ENCODE peak calls at places on chromosomes 5 and 9, in nine cellular contexts. V is colonic mucosa, L is fibroblast of lung, W is dorsolateral prefrontal cortex, C is mesothelial cell of epicardium, Y is cardiac muscle cell, X is heart right ventricle, R is lower lobe of right lung, I is fibroblast of the aortic adventitia. B is an unnamed sample.

GRCh38 chr5:142955628-142956027 is 185.5 kb downstream of the ARHGAP26 start:
- DNase-seq in C (no peak), L (no peak), X (no peak), Y (peak), W (no peak), I (peak), R (no peak), V (no peak), B (no peak)

GRCh38 chr5:91166040-91166807 is 216.9 kb downstream of the ARRDC3 start:
- DNase-seq in W (no peak), L (peak), X (no peak), V (no peak), R (no peak), Y (peak), I (peak), C (no peak), B (peak)

GRCh38 chr9:12753931-12754330 is 20.9 kb upstream of the LURAP1L start:
- DNase-seq in Y (no peak), V (no peak), C (no peak), X (no peak), L (no peak), I (no peak), W (no peak), R (no peak), B (no peak)

GRCh38 chr5:34891981-34892380 is 23.3 kb downstream of the RAD1 start:
- DNase-seq in W (no peak), L (peak), X (no peak), R (no peak), C (no peak), Y (peak), I (peak), V (no peak), B (peak)

GRCh38 chr5:7662289-7662688 is 188.6 kb downstream of the CFAP90 start:
- DNase-seq in C (no peak), L (no peak), V (no peak), R (no peak), W (no peak), I (no peak), Y (no peak), X (no peak), B (no peak)

GRCh38 chr9:125696106-125696647 is 10.8 kb downstream of the MAPKAP1 start:
- DNase-seq in Y (peak), I (no peak), R (no peak), W (no peak), C (no peak), L (no peak), X (no peak), V (no peak), B (no peak)

GRCh38 chr5:39639618-39640078 is 214.9 kb upstream of the DAB2 start:
- DNase-seq in R (no peak), V (no peak), I (no peak), L (peak), C (no peak), X (no peak), W (no peak), Y (peak), B (no peak)

GRCh38 chr5:9431496-9432258 is 114.2 kb downstream of the SEMA5A start:
- DNase-seq in R (no peak), I (peak), Y (peak), W (no peak), L (peak), V (no peak), X (no peak), C (no peak), B (peak)

DNA sequence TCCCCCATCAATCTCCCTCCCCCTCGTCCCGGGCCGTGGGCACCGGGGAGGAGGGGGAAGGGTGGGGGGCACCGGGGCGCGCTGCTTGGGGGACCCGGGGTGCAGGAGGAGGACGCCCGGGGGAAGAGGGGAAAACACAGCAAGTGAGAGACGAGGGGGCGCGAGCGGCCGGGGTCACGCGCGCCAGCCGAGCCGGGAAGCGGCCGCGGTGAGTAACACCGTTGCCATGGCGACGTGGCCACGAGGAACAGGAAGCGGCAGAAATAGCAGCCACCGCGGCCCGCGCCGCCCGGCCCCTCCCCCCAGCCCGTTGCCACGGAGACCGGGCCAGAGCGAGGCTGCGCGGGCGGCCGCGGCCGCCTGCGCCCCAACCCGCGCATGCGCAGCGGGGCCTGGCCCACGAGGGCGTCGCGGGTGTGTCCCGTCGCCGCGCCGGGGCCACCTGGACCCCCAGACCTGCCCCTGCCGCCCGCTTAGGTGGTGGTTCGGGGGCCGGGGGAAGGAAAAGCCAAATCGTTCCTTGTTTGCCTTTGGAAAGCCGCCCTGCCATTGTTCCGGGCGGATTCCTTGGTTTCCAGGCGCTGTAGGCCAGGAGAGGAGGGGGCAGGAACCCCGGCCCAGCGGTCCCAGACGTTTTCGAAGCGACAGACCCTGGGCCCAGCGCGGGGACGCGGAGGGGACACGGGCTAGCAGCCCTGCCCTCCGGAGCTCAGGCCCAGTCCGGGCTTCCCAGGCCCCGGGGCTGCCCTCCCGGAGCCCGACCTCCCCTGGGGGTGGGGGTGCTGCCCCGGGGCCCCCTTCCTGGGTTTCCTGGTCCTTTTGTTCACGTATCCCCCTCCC is 207.1 kb downstream of the C9orf50 start:
- DNase-seq in L (peak), X (peak), R (peak), W (peak), I (peak), C (peak), V (peak), Y (peak), B (peak)
- TF ChIP-seq CTCF in L (no peak), X (no peak), R (no peak), W (no peak), I (no peak), C (no peak), V (no peak), Y (no peak), B (no peak)

GRCh38 chr9:113609562-113610318 is 146.2 kb downstream of the RGS3 start:
- DNase-seq in W (peak), R (peak), X (peak), C (no peak), Y (peak), L (peak), V (no peak), I (peak), B (peak)
- TF ChIP-seq CTCF in W (no peak), R (no peak), X (no peak), C (no peak), Y (no peak), L (no peak), V (no peak), I (no peak), B (no peak)

GRCh38 chr9:3898371-3899218 is 372.8 kb upstream of the RFX3 start:
- DNase-seq in V (no peak), I (peak), L (no peak), W (no peak), X (no peak), C (no peak), Y (peak), R (no peak), B (peak)

GRCh38 chr9:3894764-3895163 is 369.0 kb upstream of the RFX3 start:
- DNase-seq in W (no peak), C (no peak), Y (peak), I (peak), L (peak), R (no peak), V (no peak), X (no peak), B (peak)

GRCh38 chr9:3888496-3888858 is 362.7 kb upstream of the RFX3 start:
- DNase-seq in I (no peak), L (no peak), X (no peak), V (no peak), W (no peak), Y (no peak), R (no peak), C (no peak), B (no peak)

GRCh38 chr9:3896576-3896975 is 370.8 kb upstream of the RFX3 start:
- DNase-seq in X (no peak), L (no peak), R (no peak), C (no peak), W (no peak), I (no peak), V (no peak), Y (no peak), B (no peak)

DNA sequence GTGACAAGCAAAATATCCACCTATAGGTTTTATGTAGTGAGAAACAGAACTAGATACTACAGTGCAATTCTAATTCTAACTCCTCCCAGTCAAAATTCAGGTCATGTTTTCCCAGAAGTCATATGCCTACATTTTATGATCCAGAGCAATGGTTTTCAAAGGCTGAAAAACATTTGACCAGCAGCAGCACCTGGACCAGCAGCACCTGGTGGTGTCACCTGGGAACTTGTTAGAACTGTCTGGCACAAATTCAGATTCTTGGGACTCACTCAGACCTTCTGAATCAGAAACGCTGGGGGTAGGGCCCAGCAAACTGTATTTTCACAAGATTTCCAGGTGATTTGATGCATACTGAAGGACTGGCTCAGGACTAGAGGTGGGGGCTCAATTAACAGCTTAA is 367.7 kb upstream of the RFX3 start:
- DNase-seq in X (no peak), W (no peak), Y (no peak), I (no peak), R (no peak), L (no peak), V (no peak), C (no peak), B (no peak)
- TF ChIP-seq CTCF in X (no peak), W (no peak), Y (no peak), I (no peak), R (peak), L (no peak), V (no peak), C (no peak), B (no peak)

GRCh38 chr5:55714339-55714738 is 2.2 kb upstream of the SLC38A9 start:
- DNase-seq in X (no peak), L (no peak), C (no peak), R (no peak), V (peak), W (no peak), Y (no peak), I (no peak), B (no peak)
- TF ChIP-seq CTCF in X (no peak), L (no peak), C (no peak), R (no peak), V (no peak), W (no peak), Y (no peak), I (no peak), B (no peak)

B was measured in fibroblast of villous mesenchyme.